ENCODE peak calls at places on chromosomes 3 and 15, in eight cellular contexts. J is bronchial epithelial cell; T is mucosa of gallbladder; Q is stimulated activated CD4-positive, alpha-beta T cell treated with anti-CD3 and anti-CD28 coated beads, Interleukin-12 subunit alpha, Interleukin-12 subunit beta, amount 100 ng/mL, for 48 hours; Y is germinal center; D is Right ventricle myocardium superior; R is IMR-90; S is transverse colon. E is an unnamed sample.

GRCh38 chr3:177440456-177441105 is 243.3 kb upstream of the TBL1XR1 start:
- DNase-seq in D (no peak), Q (no peak), R (no peak), J (peak), S (no peak), T (no peak), Y (no peak), E (no peak)

GRCh38 chr3:156643729-156644389 is 30.5 kb upstream of the TIPARP start:
- DNase-seq in T (no peak), Y (peak), S (peak), D (no peak), R (peak), J (no peak), Q (peak), E (no peak)

GRCh38 chr15:64637412-64637811 is 138.0 kb downstream of the RBPMS2 start:
- DNase-seq in T (no peak), Y (no peak), J (no peak), D (no peak), R (no peak), S (no peak), Q (no peak), E (no peak)

GRCh38 chr3:178669046-178669445 is 132.8 kb downstream of the KCNMB2 start:
- DNase-seq in D (no peak), S (no peak), R (no peak), Q (no peak), J (no peak), T (no peak), Y (no peak), E (no peak)

GRCh38 chr3:44661189-44661588 is 12.7 kb downstream of the ZNF35 start:
- DNase-seq in S (no peak), R (no peak), J (peak), D (no peak), Q (no peak), Y (no peak), T (no peak), E (no peak)

GRCh38 chr15:84834969-84835368 is 17.8 kb downstream of the ALPK3 start:
- DNase-seq in S (no peak), J (no peak), Q (no peak), D (no peak), T (no peak), R (no peak), Y (no peak), E (no peak)

GRCh38 chr15:50624616-50625168 is 61.9 kb downstream of the TRPM7 start:
- DNase-seq in R (no peak), S (no peak), Q (no peak), J (no peak), T (no peak), D (no peak), Y (no peak), E (no peak)

GRCh38 chr3:8967553-8967952 is 4.3 kb upstream of the RAD18 start:
- DNase-seq in D (no peak), T (no peak), Q (no peak), J (no peak), R (no peak), S (no peak), Y (no peak), E (no peak)

GRCh38 chr3:168495251-168495650 is 399.5 kb upstream of the GOLIM4 start:
- DNase-seq in Q (no peak), Y (peak), S (no peak), R (no peak), T (no peak), D (no peak), J (no peak), E (no peak)

GRCh38 chr3:166688665-166689064 is 691.4 kb downstream of the ZBBX start:
- DNase-seq in R (no peak), Q (no peak), J (peak), T (no peak), D (no peak), Y (no peak), S (no peak), E (no peak)

GRCh38 chr15:88031461-88031860 is 225.1 kb downstream of the NTRK3 start:
- DNase-seq in T (no peak), Q (no peak), R (no peak), S (no peak), D (no peak), J (no peak), Y (no peak), E (no peak)

GRCh38 chr3:159126261-159127020 is 324.6 kb downstream of the MFSD1 start:
- DNase-seq in Y (no peak), D (no peak), S (no peak), J (peak), T (peak), R (no peak), Q (no peak), E (no peak)

GRCh38 chr3:12916159-12916558 is 74.8 kb upstream of the RPL32 start:
- DNase-seq in D (no peak), J (no peak), R (no peak), T (no peak), Y (no peak), Q (no peak), S (peak), E (no peak)

GRCh38 chr3:29170894-29171582 is 109.8 kb upstream of the RBMS3 start:
- DNase-seq in T (no peak), J (no peak), S (no peak), Y (no peak), Q (no peak), D (no peak), R (peak), E (no peak)

GRCh38 chr3:84724877-84725276 is 233.9 kb upstream of the CADM2 start:
- DNase-seq in D (no peak), S (no peak), Q (no peak), T (no peak), Y (no peak), R (no peak), J (peak), E (no peak)

GRCh38 chr3:105686324-105686897 is 182.4 kb downstream of the CBLB start:
- DNase-seq in J (peak), Q (no peak), R (peak), D (no peak), T (no peak), S (no peak), Y (peak), E (no peak)

GRCh38 chr3:140216249-140216648 is 281.3 kb downstream of the CLSTN2 start:
- DNase-seq in D (no peak), R (no peak), J (peak), Y (peak), Q (no peak), S (no peak), T (no peak), E (no peak)

GRCh38 chr3:25783661-25784512 is 644 bp upstream of the NGLY1 start:
- DNase-seq in Q (no peak), J (peak), T (peak), R (peak), D (peak), S (no peak), Y (peak), E (no peak)

GRCh38 chr3:38477057-38477820 is 18.9 kb upstream of the EXOG start:
- DNase-seq in R (no peak), J (no peak), S (no peak), Y (no peak), T (no peak), Q (no peak), D (no peak), E (no peak)

E was measured in T-helper 22 cell.